ENCODE peak calls at places on chromosomes 13 and 19, in four cellular contexts. G is IMR-90, V is testis, T is lower leg skin. I is an unnamed sample.

GRCh38 chr13:110726726-110727125 is 13.2 kb downstream of the ING1 start:
- DNase-seq in G (no peak), V (no peak), T (no peak), I (no peak)

GRCh38 chr19:4647676-4648644 is 8.6 kb downstream of the TNFAIP8L1 start:
- DNase-seq in G (no peak), V (peak; percentile 30), T (no peak), I (no peak)

GRCh38 chr13:96662036-96662435 is 332.2 kb downstream of the OXGR1 start:
- DNase-seq in G (no peak), V (no peak), T (no peak), I (no peak)

GRCh38 chr19:36115453-36116343 is at the start of gene TBCB:
- DNase-seq in G (peak; percentile 28), V (peak; percentile 18), T (peak; percentile 77), I (peak; percentile 83)

GRCh38 chr13:86051134-86052103 is 252.2 kb upstream of the SLITRK6 start:
- DNase-seq in G (no peak), V (no peak), T (no peak), I (no peak)

GRCh38 chr13:19998960-19999359 is 40.4 kb downstream of the ZMYM2 start:
- DNase-seq in G (no peak), V (no peak), T (no peak), I (no peak)

GRCh38 chr19:39320948-39321831 is 527 bp upstream of the LRFN1 start:
- DNase-seq in G (no peak), V (no peak), T (no peak), I (no peak)

GRCh38 chr13:99604636-99605035 is 103.4 kb downstream of the TM9SF2 start:
- DNase-seq in G (no peak), V (no peak), T (no peak), I (no peak)

GRCh38 chr19:16204005-16204294 is 6.2 kb downstream of the AP1M1 start:
- DNase-seq in G (no peak), V (no peak), T (no peak), I (no peak)

GRCh38 chr13:40344270-40345148 is 321.9 kb downstream of the FOXO1 start:
- DNase-seq in G (no peak), V (no peak), T (no peak), I (no peak)

GRCh38 chr19:5799247-5800241 is 5.3 kb upstream of the NRTN start:
- DNase-seq in G (no peak), V (peak; percentile 86), T (no peak), I (no peak)

GRCh38 chr19:8609210-8610040 is 1.1 kb downstream of the ADAMTS10 start:
- DNase-seq in G (peak; percentile 60), V (peak; percentile 40), T (no peak), I (peak; percentile 52)

GRCh38 chr13:41257535-41257934 is 5.8 kb downstream of the MTRF1 start:
- DNase-seq in G (no peak), V (no peak), T (no peak), I (no peak)

GRCh38 chr19:58332697-58333096 is 5.9 kb downstream of the ZSCAN22 start:
- DNase-seq in G (no peak), V (no peak), T (no peak), I (no peak)

GRCh38 chr13:97659602-97660001 is 225.6 kb downstream of the RAP2A start:
- DNase-seq in G (peak; percentile 21), V (peak; percentile 18), T (no peak), I (no peak)

GRCh38 chr19:19170053-19170945 is at the start of gene MEF2B:
- DNase-seq in G (peak; percentile 30), V (peak; percentile 87), T (peak; percentile 61), I (no peak)

GRCh38 chr13:30334663-30335386 is 27.5 kb upstream of the KATNAL1 start:
- DNase-seq in G (peak; percentile 4), V (peak; percentile 28), T (no peak), I (no peak)

GRCh38 chr13:22665531-22665930 is 515.2 kb upstream of the SGCG start:
- DNase-seq in G (no peak), V (no peak), T (no peak), I (no peak)

GRCh38 chr19:38209152-38209551 is 14.9 kb downstream of the DPF1 start:
- DNase-seq in G (no peak), V (no peak), T (no peak), I (no peak)

GRCh38 chr19:38210458-38210987 is 13.5 kb downstream of the DPF1 start:
- DNase-seq in G (peak; percentile 28), V (peak; percentile 76), T (no peak), I (no peak)

GRCh38 chr19:38211206-38211605 is 12.8 kb downstream of the DPF1 start:
- DNase-seq in G (no peak), V (no peak), T (no peak), I (no peak)

GRCh38 chr19:38208571-38208970 is 15.5 kb downstream of the DPF1 start:
- DNase-seq in G (no peak), V (no peak), T (no peak), I (no peak)

DNA sequence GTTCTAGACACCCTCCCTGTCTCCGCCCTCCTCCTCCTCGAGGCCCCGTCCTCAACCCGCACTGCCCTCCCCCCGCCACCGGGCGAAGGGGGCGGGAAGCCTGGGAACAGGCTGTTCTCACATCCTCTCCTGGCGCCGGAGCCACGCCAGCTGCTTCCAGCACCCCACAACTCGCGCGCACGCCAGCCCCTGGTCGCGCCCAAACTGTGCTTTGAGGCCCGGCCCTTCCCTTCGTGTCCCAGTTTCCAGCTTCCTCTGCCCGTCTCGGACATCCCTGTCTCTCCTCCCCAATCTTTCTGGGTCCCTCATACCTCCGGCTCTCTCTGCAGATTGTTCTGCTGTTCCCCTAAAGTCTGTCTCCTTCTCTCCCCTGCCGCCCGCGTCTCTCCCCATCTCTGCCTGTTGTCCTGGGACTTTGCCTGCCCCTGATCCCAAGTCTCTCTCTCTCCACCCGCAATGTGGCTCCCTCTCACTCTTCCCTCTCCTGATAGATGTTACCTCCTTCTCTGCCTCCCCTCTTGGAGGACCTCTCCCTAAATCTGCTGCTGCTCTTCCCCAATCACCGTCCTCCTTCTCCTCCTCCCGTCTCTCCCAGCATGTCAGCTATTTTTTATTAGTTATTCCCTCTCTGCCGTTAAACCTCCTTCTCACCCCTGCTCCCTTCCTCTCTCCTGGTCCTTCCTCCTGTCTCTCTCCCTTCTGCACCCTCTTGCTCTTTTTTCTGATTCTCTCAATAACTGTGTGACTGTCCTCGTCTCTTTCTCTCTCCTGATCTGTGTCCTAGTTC is 14.2 kb downstream of the DPF1 start:
- DNase-seq in G (peak; percentile 37), V (peak; percentile 89), T (peak; percentile 76), I (no peak)
- TF ChIP-seq POLR2A in G (no peak), V (no peak), T (no peak), I (no peak)

GRCh38 chr19:3411636-3412035 is 45.3 kb downstream of the NFIC start:
- DNase-seq in G (no peak), V (no peak), T (no peak), I (no peak)

GRCh38 chr19:3408996-3409345 is 42.6 kb downstream of the NFIC start:
- DNase-seq in G (no peak), V (no peak), T (no peak), I (no peak)

GRCh38 chr19:3407556-3408516 is 41.5 kb downstream of the NFIC start:
- DNase-seq in G (no peak), V (peak; percentile 68), T (no peak), I (no peak)

GRCh38 chr19:3412066-3412465 is 45.7 kb downstream of the NFIC start:
- DNase-seq in G (no peak), V (no peak), T (no peak), I (no peak)

DNA sequence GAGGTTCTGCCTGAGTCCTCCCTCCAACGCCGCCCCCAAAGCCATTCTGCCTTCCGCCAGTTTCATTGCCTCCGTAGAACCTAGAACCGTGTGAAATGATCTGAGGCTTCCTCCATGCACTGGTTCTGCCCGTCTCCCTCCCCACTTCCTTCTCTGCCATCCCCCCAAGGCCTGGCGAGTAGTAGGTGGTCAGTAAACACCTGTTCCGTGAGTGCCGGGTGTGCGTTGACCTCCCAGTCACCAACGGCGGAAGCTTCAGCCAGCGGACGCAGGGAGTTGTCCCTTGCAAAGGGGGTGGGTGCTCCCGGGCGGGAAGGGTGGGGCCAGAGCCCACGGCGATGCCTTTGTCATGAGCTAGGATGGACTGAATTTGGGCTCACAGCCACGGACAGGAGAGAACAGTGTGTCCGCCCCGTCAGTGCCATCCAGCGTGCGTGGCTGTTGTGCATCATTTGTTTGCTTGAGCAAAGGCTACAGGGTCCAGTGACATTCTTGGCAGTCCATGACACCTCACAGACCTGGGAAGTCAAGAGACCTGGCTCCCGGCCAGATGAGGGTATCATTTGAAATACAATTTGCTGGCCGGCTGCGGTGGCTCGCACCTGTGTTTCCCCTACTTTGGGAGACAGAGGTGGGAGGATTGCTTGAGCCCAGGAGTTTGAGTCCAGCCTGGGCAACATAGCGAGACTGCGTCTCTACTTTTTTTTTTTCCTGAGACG is 43.1 kb downstream of the NFIC start:
- DNase-seq in G (no peak), V (peak; percentile 74), T (peak; percentile 71), I (no peak)
- TF ChIP-seq POLR2A in G (no peak), V (no peak), T (no peak), I (no peak)

DNA sequence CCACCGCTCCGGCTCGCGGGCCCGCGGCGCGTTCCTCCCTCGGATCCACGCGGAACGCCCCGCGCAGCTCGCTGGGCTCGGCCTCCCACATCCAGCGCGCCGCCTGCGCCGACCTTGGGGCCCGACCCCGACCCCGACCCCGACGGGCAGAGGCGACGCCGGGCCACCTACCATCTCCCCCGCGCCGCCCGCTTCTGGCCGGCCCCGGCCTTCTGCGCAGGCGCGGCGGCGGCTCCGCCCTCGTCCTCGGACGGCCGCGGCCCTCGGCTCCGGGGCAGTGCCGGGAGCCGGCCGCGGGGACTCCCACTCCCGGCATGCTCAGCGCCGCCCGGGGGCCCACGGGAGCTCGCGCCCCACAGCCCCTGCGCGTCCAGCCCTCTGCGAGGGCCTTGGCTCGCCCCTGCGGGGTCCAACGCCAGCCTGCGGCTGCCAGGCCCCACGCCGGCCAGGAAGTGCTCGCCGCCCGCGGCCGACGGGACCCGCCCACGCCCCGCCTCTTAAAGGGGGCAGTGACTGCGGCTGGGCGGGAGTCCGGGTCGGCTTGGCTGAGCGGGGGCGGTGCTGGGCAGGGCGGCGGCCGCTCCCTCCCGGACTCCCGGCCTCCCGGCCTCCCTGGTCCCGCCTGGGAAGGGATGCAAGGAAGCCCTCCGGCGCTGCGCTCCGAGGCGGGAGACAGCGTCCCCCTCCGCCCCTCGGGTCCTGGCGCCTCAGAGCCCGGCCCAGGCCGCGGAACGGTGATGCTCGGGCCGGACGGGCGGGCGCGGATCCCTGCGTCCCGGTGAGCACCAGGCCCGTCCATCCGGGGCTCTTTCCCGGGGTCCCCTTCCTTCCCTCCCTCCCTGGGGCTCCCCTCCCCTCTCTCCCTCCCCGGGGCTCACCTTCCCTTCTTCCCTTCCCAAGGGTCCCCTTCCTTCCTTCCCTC is at the start of gene DCUN1D2:
- DNase-seq in G (peak; percentile 96), V (peak; percentile 94), T (peak; percentile 88), I (peak; percentile 97)
- TF ChIP-seq POLR2A in G (peak; percentile 35), V (peak; percentile 28), T (peak; percentile 58), I (peak; percentile 75)

DNA sequence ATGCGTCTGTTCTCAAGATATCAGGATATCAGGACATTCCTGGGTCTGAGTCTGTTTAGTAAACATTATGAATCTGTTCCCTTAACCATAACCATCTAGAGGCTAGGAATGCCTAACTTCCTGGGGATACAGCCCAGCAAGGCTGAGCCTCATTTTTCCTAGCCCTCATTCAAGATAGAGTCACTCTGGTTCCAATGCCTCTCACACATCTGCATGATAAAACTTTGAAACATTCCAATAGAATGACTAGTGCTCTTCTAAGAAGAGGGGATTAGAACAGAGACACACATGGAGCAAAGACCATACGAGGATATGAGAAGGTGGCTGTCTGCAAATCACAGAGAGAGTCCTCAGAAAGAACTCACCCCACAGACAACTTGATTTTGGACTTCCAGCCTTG is 20.6 kb upstream of the CABP5 start:
- DNase-seq in G (peak; percentile 54), V (no peak), T (no peak), I (no peak)
- TF ChIP-seq POLR2A in G (no peak), V (no peak), T (no peak), I (no peak)

I was measured in H54.